ENCODE peak calls at places on chromosomes 5 and 9, in four cellular contexts. R, E, C and S are unnamed samples.

GRCh38 chr9:38065369-38066075 is 3.5 kb downstream of the SHB start:
- DNase-seq in R (no peak), E (no peak), C (no peak), S (no peak)

GRCh38 chr5:123819818-123820217 is 307.8 kb downstream of the CSNK1G3 start:
- DNase-seq in R (no peak), E (peak; percentile 43), C (peak; percentile 92), S (no peak)

GRCh38 chr5:66122379-66123034 is 21.6 kb upstream of the SREK1 start:
- DNase-seq in R (no peak), E (peak; percentile 57), C (no peak), S (no peak)

GRCh38 chr5:136079195-136079985 is 50.6 kb downstream of the TGFBI start:
- DNase-seq in R (no peak), E (no peak), C (no peak), S (no peak)

GRCh38 chr9:136049451-136050265 is 45.4 kb downstream of the NACC2 start:
- DNase-seq in R (no peak), E (no peak), C (no peak), S (no peak)

GRCh38 chr5:122501087-122501435 is 189.0 kb downstream of the SNCAIP start:
- DNase-seq in R (no peak), E (peak; percentile 38), C (no peak), S (no peak)

GRCh38 chr5:125412561-125413535 is 666.4 kb upstream of the ZNF608 start:
- DNase-seq in R (no peak), E (peak; percentile 80), C (peak; percentile 82), S (peak; percentile 82)

GRCh38 chr9:75181748-75182147 is 93.4 kb downstream of the OSTF1 start:
- DNase-seq in R (no peak), E (peak; percentile 55), C (peak; percentile 58), S (no peak)

GRCh38 chr5:72281764-72282499 is 38.1 kb downstream of the MRPS27 start:
- DNase-seq in R (no peak), E (peak; percentile 90), C (peak; percentile 64), S (no peak)

GRCh38 chr9:113649054-113649453 is 185.5 kb downstream of the RGS3 start:
- DNase-seq in R (no peak), E (peak; percentile 55), C (no peak), S (peak; percentile 80)

GRCh38 chr9:107707915-107708441 is 218.4 kb upstream of the KLF4 start:
- DNase-seq in R (no peak), E (peak; percentile 90), C (peak; percentile 68), S (no peak)

GRCh38 chr9:121684381-121685145 is 33.1 kb downstream of the DAB2IP start:
- DNase-seq in R (no peak), E (peak; percentile 32), C (no peak), S (peak; percentile 83)

GRCh38 chr5:150598821-150599273 is 41.6 kb upstream of the SYNPO start:
- DNase-seq in R (no peak), E (no peak), C (no peak), S (no peak)

GRCh38 chr5:135565691-135566421 is 12.9 kb downstream of the CXCL14 start:
- DNase-seq in R (peak; percentile 53), E (peak; percentile 56), C (peak; percentile 51), S (peak; percentile 91)

GRCh38 chr9:104758974-104759373 is 5.0 kb upstream of the NIPSNAP3B start:
- DNase-seq in R (no peak), E (no peak), C (no peak), S (no peak)

GRCh38 chr9:130197888-130198287 is 25.7 kb downstream of the NCS1 start:
- DNase-seq in R (no peak), E (no peak), C (no peak), S (no peak)

GRCh38 chr5:33272288-33272687 is 168.5 kb upstream of the TARS1 start:
- DNase-seq in R (no peak), E (peak; percentile 94), C (peak; percentile 94), S (no peak)

GRCh38 chr9:125932012-125932411 is 184.8 kb downstream of the PBX3 start:
- DNase-seq in R (no peak), E (peak; percentile 99), C (peak; percentile 100), S (no peak)

GRCh38 chr9:86766912-86767311 is 180.4 kb downstream of the GAS1 start:
- DNase-seq in R (no peak), E (peak; percentile 88), C (peak; percentile 73), S (peak; percentile 84)

GRCh38 chr5:82537646-82538306 is 259.6 kb upstream of the RPS23 start:
- DNase-seq in R (no peak), E (no peak), C (no peak), S (no peak)

GRCh38 chr9:89937051-89937450 is 332.2 kb downstream of the GADD45G start:
- DNase-seq in R (no peak), E (no peak), C (no peak), S (no peak)

GRCh38 chr9:36488322-36488838 is 84.3 kb upstream of the MELK start:
- DNase-seq in R (no peak), E (no peak), C (no peak), S (no peak)